ENCODE peak calls at places on chromosomes 13 and 19, in four cellular contexts. F, W, V and P are unnamed samples.

GRCh38 chr13:105466376-105466775 is 1069.1 kb downstream of the EFNB2 start:
- DNase-seq in F (no peak), W (no peak), V (no peak), P (no peak)

GRCh38 chr19:7506385-7507328 is 9.2 kb upstream of the ZNF358 start:
- DNase-seq in F (peak; percentile 26), W (peak; percentile 84), V (peak; percentile 95), P (peak; percentile 91)

GRCh38 chr19:33434886-33435705 is 61.6 kb downstream of the CEBPG start:
- DNase-seq in F (no peak), W (no peak), V (peak; percentile 25), P (no peak)

GRCh38 chr13:43107780-43108179 is 84.4 kb downstream of the DNAJC15 start:
- DNase-seq in F (no peak), W (no peak), V (peak; percentile 74), P (no peak)

GRCh38 chr19:43525836-43526771 is 897 bp downstream of the ETHE1 start:
- DNase-seq in F (no peak), W (peak; percentile 74), V (no peak), P (peak; percentile 71)

GRCh38 chr13:94656766-94657165 is 55.1 kb downstream of the GPR180 start:
- DNase-seq in F (no peak), W (no peak), V (peak; percentile 97), P (no peak)

GRCh38 chr13:50171585-50172282 is 156.5 kb downstream of the KCNRG start:
- DNase-seq in F (no peak), W (no peak), V (no peak), P (no peak)

GRCh38 chr19:52946322-52947310 is 16.1 kb downstream of the ZNF816 start:
- DNase-seq in F (no peak), W (no peak), V (peak; percentile 21), P (no peak)

GRCh38 chr19:58361900-58362271 is 665 bp downstream of the ZNF497 start:
- DNase-seq in F (no peak), W (no peak), V (peak; percentile 54), P (peak; percentile 75)

GRCh38 chr19:17348700-17349099 is 11.3 kb downstream of the GTPBP3 start:
- DNase-seq in F (no peak), W (peak; percentile 82), V (peak; percentile 67), P (peak; percentile 74)